ENCODE peak calls at places on chromosomes 2 and 18, in nine cellular contexts. G is fibroblast of the aortic adventitia, H is Peyer's patch, U is GM20000, I is A549, D is Calu3, J is fibroblast of lung, M is endothelial cell, P is progenitor cell of endocrine pancreas. F is an unnamed sample.

GRCh38 chr2:240231838-240232244 is 91.4 kb upstream of the OTOS start:
- DNase-seq in D (no peak), J (no peak), P (no peak), M (no peak), I (no peak), U (no peak), H (no peak), G (no peak), F (peak; percentile 15)

GRCh38 chr2:190887089-190887488 is 6.5 kb downstream of the GLS start:
- DNase-seq in J (peak; percentile 64), I (peak; percentile 7), H (no peak), D (no peak), M (no peak), U (peak; percentile 30), P (no peak), G (no peak), F (no peak)

GRCh38 chr2:48269126-48269822 is 260.7 kb upstream of the STON1 start:
- DNase-seq in P (no peak), H (no peak), M (no peak), J (no peak), I (no peak), U (no peak), D (no peak), G (no peak), F (no peak)

GRCh38 chr18:48445540-48445939 is 36.4 kb upstream of the ZBTB7C start:
- DNase-seq in M (peak; percentile 85), I (peak; percentile 43), J (peak; percentile 61), U (peak; percentile 48), H (peak; percentile 49), D (peak; percentile 89), G (peak; percentile 85), P (peak; percentile 57), F (peak; percentile 57)

GRCh38 chr2:105858868-105859693 is 114.4 kb downstream of the NCK2 start:
- DNase-seq in D (no peak), P (no peak), M (no peak), G (no peak), U (no peak), H (no peak), I (no peak), J (no peak), F (no peak)

GRCh38 chr2:37919631-37920032 is 5.5 kb upstream of the RMDN2 start:
- DNase-seq in I (no peak), J (peak; percentile 29), D (no peak), P (no peak), G (no peak), U (no peak), H (no peak), M (no peak), F (no peak)

GRCh38 chr2:219461061-219461514 is 26.4 kb downstream of the SPEG start:
- DNase-seq in H (no peak), P (no peak), I (no peak), D (no peak), U (no peak), G (peak; percentile 39), J (peak; percentile 58), M (no peak), F (no peak)

GRCh38 chr2:230891509-230891908 is 26.8 kb downstream of the ITM2C start:
- DNase-seq in P (no peak), M (no peak), H (no peak), D (no peak), J (no peak), G (no peak), I (no peak), U (no peak), F (no peak)

GRCh38 chr18:46678785-46679404 is 21.9 kb upstream of the LOXHD1 start:
- DNase-seq in I (no peak), P (no peak), J (no peak), G (no peak), U (no peak), M (no peak), D (no peak), H (no peak), F (no peak)

GRCh38 chr2:67561411-67561965 is 164.4 kb downstream of the ETAA1 start:
- DNase-seq in J (peak; percentile 95), U (no peak), I (peak; percentile 75), G (peak; percentile 94), M (no peak), P (no peak), D (peak; percentile 61), H (no peak), F (no peak)

GRCh38 chr2:216287251-216287650 is 85.0 kb downstream of the MARCHF4 start:
- DNase-seq in G (no peak), P (no peak), M (no peak), I (no peak), U (no peak), H (no peak), D (no peak), J (no peak), F (no peak)

GRCh38 chr2:138183700-138184099 is 219.4 kb downstream of the HNMT start:
- DNase-seq in P (no peak), J (no peak), I (no peak), G (no peak), U (no peak), M (no peak), D (no peak), H (no peak), F (no peak)

GRCh38 chr2:30205456-30205855 is 25.9 kb upstream of the LBH start:
- DNase-seq in G (no peak), J (no peak), I (no peak), H (no peak), M (no peak), P (no peak), U (no peak), D (no peak), F (no peak)

GRCh38 chr18:75137346-75137877 is 71.5 kb downstream of the PTGR3 start:
- DNase-seq in U (no peak), M (no peak), D (no peak), G (no peak), P (no peak), H (no peak), J (no peak), I (no peak), F (no peak)

GRCh38 chr2:41965886-41966285 is 81.9 kb upstream of the PKDCC start:
- DNase-seq in H (no peak), G (peak; percentile 84), I (no peak), U (no peak), J (peak; percentile 57), D (no peak), M (no peak), P (no peak), F (no peak)

GRCh38 chr18:26468931-26469340 is 79.4 kb downstream of the KCTD1 start:
- DNase-seq in I (no peak), D (peak; percentile 55), G (no peak), M (peak; percentile 55), U (peak; percentile 44), H (no peak), P (peak; percentile 30), J (no peak), F (no peak)

GRCh38 chr2:25198209-25198525 is 29.8 kb upstream of the POMC start:
- DNase-seq in H (no peak), M (no peak), U (no peak), J (no peak), D (no peak), P (no peak), G (no peak), I (no peak), F (no peak)

GRCh38 chr2:238875161-238875530 is 27.3 kb downstream of the TWIST2 start:
- DNase-seq in I (no peak), G (peak; percentile 85), U (no peak), D (no peak), J (no peak), M (no peak), H (no peak), P (no peak), F (no peak)
- TF ChIP-seq CTCF in I (no peak), G (peak; percentile 60), U (no peak), D (no peak), J (peak; percentile 33), M (no peak), H (peak; percentile 11), P (peak; percentile 10), F (no peak)

GRCh38 chr2:175181104-175181876 is at the start of gene ATP5MC3:
- DNase-seq in H (peak; percentile 97), M (peak; percentile 83), J (peak; percentile 91), U (peak; percentile 90), G (peak; percentile 93), I (peak; percentile 96), P (peak; percentile 84), D (peak; percentile 92), F (peak; percentile 79)
- TF ChIP-seq CTCF in H (peak; percentile 16), M (no peak), J (peak; percentile 26), U (no peak), G (peak; percentile 40), I (no peak), P (no peak), D (no peak), F (no peak)

GRCh38 chr2:64228126-64228678 is 84.0 kb upstream of the PELI1 start:
- DNase-seq in M (peak; percentile 81), D (peak; percentile 63), J (peak; percentile 69), P (peak; percentile 60), G (peak; percentile 40), U (peak; percentile 79), H (peak; percentile 84), I (peak; percentile 79), F (peak; percentile 38)
- TF ChIP-seq CTCF in M (no peak), D (no peak), J (no peak), P (no peak), G (peak; percentile 13), U (no peak), H (no peak), I (no peak), F (no peak)

GRCh38 chr18:21192308-21192624 is 49.8 kb upstream of the GREB1L start:
- DNase-seq in J (no peak), M (no peak), I (no peak), P (no peak), G (no peak), D (no peak), H (no peak), U (no peak), F (no peak)
- TF ChIP-seq CTCF in J (no peak), M (no peak), I (no peak), P (no peak), G (no peak), D (no peak), H (no peak), U (no peak), F (no peak)